ENCODE peak calls at places on chromosomes 5 and 9, in eight cellular contexts. Q is tibial artery; Z is iPS-NIHi11; B is HCEC 1CT; I is NCI-H345; K is NCI-H1105 treated with DMSO at 0.1 percent for 48 hours; O is adipocyte; L is stimulated activated CD4-positive, alpha-beta T cell treated with anti-CD3 and anti-CD28 coated beads, Interleukin-2, amount 100 ng/mL, for 24 hours. Y is an unnamed sample.

GRCh38 chr9:122291458-122291857 is 26.8 kb downstream of the MRRF start:
- DNase-seq in L (no peak), Q (no peak), I (no peak), O (no peak), Z (no peak), B (no peak), K (no peak), Y (no peak)

GRCh38 chr9:92035687-92036410 is 79.4 kb downstream of the SPTLC1 start:
- DNase-seq in Q (no peak), B (peak), O (peak), Z (no peak), I (no peak), K (no peak), L (no peak), Y (no peak)

GRCh38 chr5:989961-990530 is 18.6 kb upstream of the NKD2 start:
- DNase-seq in K (no peak), L (no peak), Q (peak), I (no peak), O (no peak), Z (peak), B (no peak), Y (no peak)

GRCh38 chr9:26271495-26272122 is 593.4 kb upstream of the TUSC1 start:
- DNase-seq in I (no peak), O (no peak), B (no peak), L (no peak), Q (no peak), Z (no peak), K (peak), Y (no peak)

GRCh38 chr5:115767424-115767823 is 49.0 kb downstream of the CDO1 start:
- DNase-seq in Q (no peak), K (no peak), B (no peak), I (no peak), O (no peak), L (no peak), Z (no peak), Y (no peak)

GRCh38 chr9:136544549-136545064 is 1.2 kb downstream of the NOTCH1 start:
- DNase-seq in O (peak), Z (peak), L (peak), I (peak), B (no peak), K (peak), Q (peak), Y (peak)

GRCh38 chr9:4315582-4316215 is 15.8 kb upstream of the GLIS3 start:
- DNase-seq in K (peak), O (peak), B (peak), I (peak), L (peak), Q (peak), Z (peak), Y (peak)

GRCh38 chr9:117044241-117044640 is 357.1 kb downstream of the TRIM32 start:
- DNase-seq in O (no peak), L (no peak), K (no peak), I (no peak), Z (peak), B (no peak), Q (no peak), Y (no peak)

GRCh38 chr9:6565312-6565711 is 80.2 kb downstream of the GLDC start:
- DNase-seq in Z (no peak), B (peak), L (no peak), Q (no peak), O (no peak), K (no peak), I (no peak), Y (no peak)

GRCh38 chr5:141672856-141673813 is 8.9 kb downstream of the ARAP3 start:
- DNase-seq in O (no peak), I (no peak), Z (no peak), L (no peak), B (no peak), K (no peak), Q (no peak), Y (no peak)

GRCh38 chr9:85569988-85570387 is 171.8 kb downstream of the AGTPBP1 start:
- DNase-seq in I (no peak), B (peak), K (no peak), L (no peak), Q (no peak), Z (no peak), O (peak), Y (no peak)

GRCh38 chr5:60257852-60258251 is 364.3 kb upstream of the PDE4D start:
- DNase-seq in Q (no peak), Z (no peak), O (peak), L (no peak), I (no peak), K (no peak), B (no peak), Y (no peak)

GRCh38 chr9:93996863-93997262 is 41.7 kb upstream of the BARX1 start:
- DNase-seq in L (no peak), Z (no peak), K (no peak), Q (no peak), B (no peak), O (no peak), I (no peak), Y (no peak)

GRCh38 chr9:116812231-116813028 is 125.3 kb downstream of the TRIM32 start:
- DNase-seq in Z (no peak), Q (no peak), O (no peak), B (no peak), L (no peak), I (no peak), K (no peak), Y (no peak)

GRCh38 chr9:130531670-130532069 is 47.7 kb upstream of the FUBP3 start:
- DNase-seq in O (no peak), Q (no peak), Z (no peak), K (no peak), I (no peak), L (no peak), B (no peak), Y (no peak)

GRCh38 chr9:91033802-91034201 is 232.2 kb downstream of the SYK start:
- DNase-seq in Z (peak), B (no peak), K (no peak), O (no peak), L (peak), I (no peak), Q (no peak), Y (peak)

GRCh38 chr5:181044093-181044599 is 4.1 kb downstream of the BTNL9 start:
- DNase-seq in B (no peak), L (no peak), Z (no peak), Q (no peak), K (no peak), O (no peak), I (no peak), Y (no peak)

GRCh38 chr9:21833090-21833801 is 30.8 kb downstream of the MTAP start:
- DNase-seq in K (peak), Z (no peak), B (no peak), L (no peak), Q (no peak), I (no peak), O (no peak), Y (no peak)

GRCh38 chr9:29691758-29692407 is 2118.6 kb upstream of the C9orf72 start:
- DNase-seq in L (no peak), O (no peak), B (no peak), K (peak), I (peak), Q (no peak), Z (peak), Y (no peak)

GRCh38 chr5:132103380-132103951 is 29.9 kb downstream of the CSF2 start:
- DNase-seq in Z (no peak), I (no peak), L (peak), Q (peak), O (peak), K (no peak), B (peak), Y (peak)

GRCh38 chr5:169416583-169417196 is 115.8 kb upstream of the SLIT3 start:
- DNase-seq in I (no peak), O (peak), L (no peak), Z (peak), B (peak), Q (peak), K (no peak), Y (no peak)

GRCh38 chr9:131707677-131708612 is 31.9 kb downstream of the RAPGEF1 start:
- DNase-seq in Z (no peak), I (no peak), L (no peak), Q (no peak), O (peak), K (no peak), B (peak), Y (no peak)

GRCh38 chr5:147037517-147038205 is 159.1 kb upstream of the PPP2R2B start:
- DNase-seq in O (peak), K (no peak), Z (no peak), Q (no peak), B (peak), I (no peak), L (no peak), Y (no peak)

GRCh38 chr9:127166111-127166510 is 43.7 kb upstream of the ANGPTL2 start:
- DNase-seq in L (no peak), Q (no peak), I (no peak), K (no peak), O (no peak), B (no peak), Z (no peak), Y (no peak)

GRCh38 chr5:175457466-175457865 is 13.5 kb upstream of the DRD1 start:
- DNase-seq in B (no peak), Q (no peak), L (no peak), O (no peak), I (peak), K (no peak), Z (no peak), Y (no peak)

GRCh38 chr5:115979203-115979602 is 16.9 kb downstream of the LVRN start:
- DNase-seq in L (no peak), B (no peak), I (no peak), O (peak), Z (no peak), Q (no peak), K (no peak), Y (no peak)

GRCh38 chr5:96661841-96662724 is at the start of gene CAST:
- DNase-seq in O (peak), L (peak), Z (peak), K (peak), Q (peak), B (peak), I (peak), Y (peak)

GRCh38 chr5:149374303-149374702 is 4.8 kb downstream of the IL17B start:
- DNase-seq in I (no peak), K (no peak), O (no peak), Q (no peak), L (no peak), B (no peak), Z (no peak), Y (no peak)

GRCh38 chr9:15354713-15355112 is 47.7 kb upstream of the TTC39B start:
- DNase-seq in I (no peak), B (no peak), O (no peak), Q (no peak), Z (no peak), L (no peak), K (no peak), Y (no peak)

GRCh38 chr9:37624073-37624472 is 26.7 kb upstream of the FRMPD1 start:
- DNase-seq in B (no peak), L (no peak), Z (no peak), I (no peak), Q (no peak), O (no peak), K (no peak), Y (no peak)